ENCODE peak calls at places on chromosome 10, in eight cellular contexts. One of them, this sample, is unnamed.

GRCh38 chr10:86087716-86088115 is 278.9 kb downstream of the GRID1 start:
- DNase-seq in endothelial cell: no peak
- DNase-seq in HS-5: no peak
- DNase-seq in stimulated activated CD8-positive, alpha-beta memory T cell treated with anti-CD3 and anti-CD28 coated beads, Interleukin-15, amount 100 ng/mL, for 24 hours: no peak
- DNase-seq in activated T-helper 1 cell treated with anti-CD3 and anti-CD28 coated beads, Interleukin-2, amount 50 U/mL, for 16 hours: no peak
- DNase-seq in activated naive CD8-positive, alpha-beta T cell treated with anti-CD3 and anti-CD28 coated beads, Interleukin-2, amount 50 U/mL, for 24 hours: no peak
- DNase-seq in memory B cell: no peak
- DNase-seq in stimulated activated CD4-positive, alpha-beta T cell treated with anti-CD3 and anti-CD28 coated beads, TNF-alpha, amount 100 ng/mL, for 48 hours: no peak
- DNase-seq in this sample: no peak

GRCh38 chr10:79336739-79337138 is 10.5 kb upstream of the PPIF start:
- DNase-seq in memory B cell: no peak
- DNase-seq in activated naive CD8-positive, alpha-beta T cell treated with anti-CD3 and anti-CD28 coated beads, Interleukin-2, amount 50 U/mL, for 24 hours: no peak
- DNase-seq in activated T-helper 1 cell treated with anti-CD3 and anti-CD28 coated beads, Interleukin-2, amount 50 U/mL, for 16 hours: no peak
- DNase-seq in stimulated activated CD4-positive, alpha-beta T cell treated with anti-CD3 and anti-CD28 coated beads, TNF-alpha, amount 100 ng/mL, for 48 hours: no peak
- DNase-seq in HS-5: no peak
- DNase-seq in endothelial cell: no peak
- DNase-seq in stimulated activated CD8-positive, alpha-beta memory T cell treated with anti-CD3 and anti-CD28 coated beads, Interleukin-15, amount 100 ng/mL, for 24 hours: no peak
- DNase-seq in this sample: no peak

GRCh38 chr10:11017575-11018425 is at the start of gene CELF2:
- DNase-seq in memory B cell: peak; percentile 44
- DNase-seq in activated naive CD8-positive, alpha-beta T cell treated with anti-CD3 and anti-CD28 coated beads, Interleukin-2, amount 50 U/mL, for 24 hours: peak; percentile 50
- DNase-seq in HS-5: no peak
- DNase-seq in endothelial cell: peak; percentile 79
- DNase-seq in stimulated activated CD8-positive, alpha-beta memory T cell treated with anti-CD3 and anti-CD28 coated beads, Interleukin-15, amount 100 ng/mL, for 24 hours: peak; percentile 15
- DNase-seq in stimulated activated CD4-positive, alpha-beta T cell treated with anti-CD3 and anti-CD28 coated beads, TNF-alpha, amount 100 ng/mL, for 48 hours: no peak
- DNase-seq in activated T-helper 1 cell treated with anti-CD3 and anti-CD28 coated beads, Interleukin-2, amount 50 U/mL, for 16 hours: peak; percentile 22
- DNase-seq in this sample: peak; percentile 23

GRCh38 chr10:51879238-51879637 is 179.8 kb upstream of the CSTF2T start:
- DNase-seq in stimulated activated CD4-positive, alpha-beta T cell treated with anti-CD3 and anti-CD28 coated beads, TNF-alpha, amount 100 ng/mL, for 48 hours: no peak
- DNase-seq in stimulated activated CD8-positive, alpha-beta memory T cell treated with anti-CD3 and anti-CD28 coated beads, Interleukin-15, amount 100 ng/mL, for 24 hours: no peak
- DNase-seq in activated naive CD8-positive, alpha-beta T cell treated with anti-CD3 and anti-CD28 coated beads, Interleukin-2, amount 50 U/mL, for 24 hours: no peak
- DNase-seq in HS-5: peak; percentile 83
- DNase-seq in memory B cell: no peak
- DNase-seq in endothelial cell: no peak
- DNase-seq in activated T-helper 1 cell treated with anti-CD3 and anti-CD28 coated beads, Interleukin-2, amount 50 U/mL, for 16 hours: no peak
- DNase-seq in this sample: no peak

GRCh38 chr10:128927389-128927788 is 539.7 kb upstream of the MGMT start:
- DNase-seq in stimulated activated CD4-positive, alpha-beta T cell treated with anti-CD3 and anti-CD28 coated beads, TNF-alpha, amount 100 ng/mL, for 48 hours: no peak
- DNase-seq in activated naive CD8-positive, alpha-beta T cell treated with anti-CD3 and anti-CD28 coated beads, Interleukin-2, amount 50 U/mL, for 24 hours: no peak
- DNase-seq in activated T-helper 1 cell treated with anti-CD3 and anti-CD28 coated beads, Interleukin-2, amount 50 U/mL, for 16 hours: no peak
- DNase-seq in endothelial cell: no peak
- DNase-seq in memory B cell: no peak
- DNase-seq in stimulated activated CD8-positive, alpha-beta memory T cell treated with anti-CD3 and anti-CD28 coated beads, Interleukin-15, amount 100 ng/mL, for 24 hours: no peak
- DNase-seq in HS-5: no peak
- DNase-seq in this sample: no peak

GRCh38 chr10:81036257-81036656 is 498.6 kb downstream of the SH2D4B start:
- DNase-seq in HS-5: no peak
- DNase-seq in activated naive CD8-positive, alpha-beta T cell treated with anti-CD3 and anti-CD28 coated beads, Interleukin-2, amount 50 U/mL, for 24 hours: no peak
- DNase-seq in stimulated activated CD4-positive, alpha-beta T cell treated with anti-CD3 and anti-CD28 coated beads, TNF-alpha, amount 100 ng/mL, for 48 hours: no peak
- DNase-seq in stimulated activated CD8-positive, alpha-beta memory T cell treated with anti-CD3 and anti-CD28 coated beads, Interleukin-15, amount 100 ng/mL, for 24 hours: no peak
- DNase-seq in memory B cell: no peak
- DNase-seq in activated T-helper 1 cell treated with anti-CD3 and anti-CD28 coated beads, Interleukin-2, amount 50 U/mL, for 16 hours: no peak
- DNase-seq in endothelial cell: no peak
- DNase-seq in this sample: peak; percentile 5

GRCh38 chr10:89502556-89502955 is 32.8 kb downstream of the SLC16A12 start:
- DNase-seq in stimulated activated CD4-positive, alpha-beta T cell treated with anti-CD3 and anti-CD28 coated beads, TNF-alpha, amount 100 ng/mL, for 48 hours: no peak
- DNase-seq in endothelial cell: no peak
- DNase-seq in stimulated activated CD8-positive, alpha-beta memory T cell treated with anti-CD3 and anti-CD28 coated beads, Interleukin-15, amount 100 ng/mL, for 24 hours: no peak
- DNase-seq in activated T-helper 1 cell treated with anti-CD3 and anti-CD28 coated beads, Interleukin-2, amount 50 U/mL, for 16 hours: no peak
- DNase-seq in HS-5: peak; percentile 73
- DNase-seq in activated naive CD8-positive, alpha-beta T cell treated with anti-CD3 and anti-CD28 coated beads, Interleukin-2, amount 50 U/mL, for 24 hours: no peak
- DNase-seq in memory B cell: no peak
- DNase-seq in this sample: no peak

GRCh38 chr10:102634696-102635095 is 9.6 kb upstream of the TRIM8 start:
- DNase-seq in HS-5: no peak
- DNase-seq in memory B cell: no peak
- DNase-seq in endothelial cell: no peak
- DNase-seq in stimulated activated CD4-positive, alpha-beta T cell treated with anti-CD3 and anti-CD28 coated beads, TNF-alpha, amount 100 ng/mL, for 48 hours: no peak
- DNase-seq in stimulated activated CD8-positive, alpha-beta memory T cell treated with anti-CD3 and anti-CD28 coated beads, Interleukin-15, amount 100 ng/mL, for 24 hours: no peak
- DNase-seq in activated T-helper 1 cell treated with anti-CD3 and anti-CD28 coated beads, Interleukin-2, amount 50 U/mL, for 16 hours: no peak
- DNase-seq in activated naive CD8-positive, alpha-beta T cell treated with anti-CD3 and anti-CD28 coated beads, Interleukin-2, amount 50 U/mL, for 24 hours: no peak
- DNase-seq in this sample: no peak

GRCh38 chr10:61967298-61967697 is 65.8 kb downstream of the ARID5B start:
- DNase-seq in endothelial cell: no peak
- DNase-seq in stimulated activated CD4-positive, alpha-beta T cell treated with anti-CD3 and anti-CD28 coated beads, TNF-alpha, amount 100 ng/mL, for 48 hours: no peak
- DNase-seq in activated naive CD8-positive, alpha-beta T cell treated with anti-CD3 and anti-CD28 coated beads, Interleukin-2, amount 50 U/mL, for 24 hours: no peak
- DNase-seq in stimulated activated CD8-positive, alpha-beta memory T cell treated with anti-CD3 and anti-CD28 coated beads, Interleukin-15, amount 100 ng/mL, for 24 hours: no peak
- DNase-seq in activated T-helper 1 cell treated with anti-CD3 and anti-CD28 coated beads, Interleukin-2, amount 50 U/mL, for 16 hours: no peak
- DNase-seq in memory B cell: no peak
- DNase-seq in HS-5: no peak
- DNase-seq in this sample: no peak

GRCh38 chr10:71269301-71270288 is 49.5 kb upstream of the SLC29A3 start:
- DNase-seq in activated naive CD8-positive, alpha-beta T cell treated with anti-CD3 and anti-CD28 coated beads, Interleukin-2, amount 50 U/mL, for 24 hours: no peak
- DNase-seq in memory B cell: no peak
- DNase-seq in stimulated activated CD4-positive, alpha-beta T cell treated with anti-CD3 and anti-CD28 coated beads, TNF-alpha, amount 100 ng/mL, for 48 hours: no peak
- DNase-seq in HS-5: no peak
- DNase-seq in endothelial cell: no peak
- DNase-seq in stimulated activated CD8-positive, alpha-beta memory T cell treated with anti-CD3 and anti-CD28 coated beads, Interleukin-15, amount 100 ng/mL, for 24 hours: no peak
- DNase-seq in activated T-helper 1 cell treated with anti-CD3 and anti-CD28 coated beads, Interleukin-2, amount 50 U/mL, for 16 hours: no peak
- DNase-seq in this sample: no peak

GRCh38 chr10:12340371-12340770 is 9.0 kb upstream of the CAMK1D start:
- DNase-seq in activated T-helper 1 cell treated with anti-CD3 and anti-CD28 coated beads, Interleukin-2, amount 50 U/mL, for 16 hours: no peak
- DNase-seq in HS-5: no peak
- DNase-seq in memory B cell: no peak
- DNase-seq in stimulated activated CD8-positive, alpha-beta memory T cell treated with anti-CD3 and anti-CD28 coated beads, Interleukin-15, amount 100 ng/mL, for 24 hours: no peak
- DNase-seq in activated naive CD8-positive, alpha-beta T cell treated with anti-CD3 and anti-CD28 coated beads, Interleukin-2, amount 50 U/mL, for 24 hours: no peak
- DNase-seq in endothelial cell: no peak
- DNase-seq in stimulated activated CD4-positive, alpha-beta T cell treated with anti-CD3 and anti-CD28 coated beads, TNF-alpha, amount 100 ng/mL, for 48 hours: no peak
- DNase-seq in this sample: no peak

GRCh38 chr10:35797187-35797586 is 155.1 kb upstream of the FZD8 start:
- DNase-seq in HS-5: no peak
- DNase-seq in activated naive CD8-positive, alpha-beta T cell treated with anti-CD3 and anti-CD28 coated beads, Interleukin-2, amount 50 U/mL, for 24 hours: no peak
- DNase-seq in endothelial cell: no peak
- DNase-seq in activated T-helper 1 cell treated with anti-CD3 and anti-CD28 coated beads, Interleukin-2, amount 50 U/mL, for 16 hours: no peak
- DNase-seq in memory B cell: no peak
- DNase-seq in stimulated activated CD4-positive, alpha-beta T cell treated with anti-CD3 and anti-CD28 coated beads, TNF-alpha, amount 100 ng/mL, for 48 hours: no peak
- DNase-seq in stimulated activated CD8-positive, alpha-beta memory T cell treated with anti-CD3 and anti-CD28 coated beads, Interleukin-15, amount 100 ng/mL, for 24 hours: no peak
- DNase-seq in this sample: no peak

GRCh38 chr10:30384791-30385201 is 35.7 kb upstream of the MTPAP start:
- DNase-seq in stimulated activated CD8-positive, alpha-beta memory T cell treated with anti-CD3 and anti-CD28 coated beads, Interleukin-15, amount 100 ng/mL, for 24 hours: no peak
- DNase-seq in stimulated activated CD4-positive, alpha-beta T cell treated with anti-CD3 and anti-CD28 coated beads, TNF-alpha, amount 100 ng/mL, for 48 hours: no peak
- DNase-seq in endothelial cell: peak; percentile 19
- DNase-seq in memory B cell: no peak
- DNase-seq in activated T-helper 1 cell treated with anti-CD3 and anti-CD28 coated beads, Interleukin-2, amount 50 U/mL, for 16 hours: no peak
- DNase-seq in HS-5: no peak
- DNase-seq in activated naive CD8-positive, alpha-beta T cell treated with anti-CD3 and anti-CD28 coated beads, Interleukin-2, amount 50 U/mL, for 24 hours: no peak
- DNase-seq in this sample: no peak

GRCh38 chr10:67602268-67602950 is 93.6 kb downstream of the CTNNA3 start:
- DNase-seq in activated naive CD8-positive, alpha-beta T cell treated with anti-CD3 and anti-CD28 coated beads, Interleukin-2, amount 50 U/mL, for 24 hours: no peak
- DNase-seq in endothelial cell: no peak
- DNase-seq in stimulated activated CD4-positive, alpha-beta T cell treated with anti-CD3 and anti-CD28 coated beads, TNF-alpha, amount 100 ng/mL, for 48 hours: no peak
- DNase-seq in stimulated activated CD8-positive, alpha-beta memory T cell treated with anti-CD3 and anti-CD28 coated beads, Interleukin-15, amount 100 ng/mL, for 24 hours: no peak
- DNase-seq in HS-5: peak; percentile 86
- DNase-seq in activated T-helper 1 cell treated with anti-CD3 and anti-CD28 coated beads, Interleukin-2, amount 50 U/mL, for 16 hours: no peak
- DNase-seq in memory B cell: no peak
- DNase-seq in this sample: no peak

GRCh38 chr10:60314306-60314940 is 75.3 kb downstream of the ANK3 start:
- DNase-seq in stimulated activated CD4-positive, alpha-beta T cell treated with anti-CD3 and anti-CD28 coated beads, TNF-alpha, amount 100 ng/mL, for 48 hours: no peak
- DNase-seq in memory B cell: no peak
- DNase-seq in stimulated activated CD8-positive, alpha-beta memory T cell treated with anti-CD3 and anti-CD28 coated beads, Interleukin-15, amount 100 ng/mL, for 24 hours: no peak
- DNase-seq in HS-5: peak; percentile 49
- DNase-seq in endothelial cell: no peak
- DNase-seq in activated naive CD8-positive, alpha-beta T cell treated with anti-CD3 and anti-CD28 coated beads, Interleukin-2, amount 50 U/mL, for 24 hours: no peak
- DNase-seq in activated T-helper 1 cell treated with anti-CD3 and anti-CD28 coated beads, Interleukin-2, amount 50 U/mL, for 16 hours: no peak
- DNase-seq in this sample: no peak

GRCh38 chr10:63522129-63522687 is 1.0 kb downstream of the REEP3 start:
- DNase-seq in endothelial cell: no peak
- DNase-seq in activated naive CD8-positive, alpha-beta T cell treated with anti-CD3 and anti-CD28 coated beads, Interleukin-2, amount 50 U/mL, for 24 hours: no peak
- DNase-seq in stimulated activated CD4-positive, alpha-beta T cell treated with anti-CD3 and anti-CD28 coated beads, TNF-alpha, amount 100 ng/mL, for 48 hours: no peak
- DNase-seq in stimulated activated CD8-positive, alpha-beta memory T cell treated with anti-CD3 and anti-CD28 coated beads, Interleukin-15, amount 100 ng/mL, for 24 hours: no peak
- DNase-seq in HS-5: peak; percentile 30
- DNase-seq in memory B cell: no peak
- DNase-seq in activated T-helper 1 cell treated with anti-CD3 and anti-CD28 coated beads, Interleukin-2, amount 50 U/mL, for 16 hours: no peak
- DNase-seq in this sample: no peak

GRCh38 chr10:24561453-24561852 is 162.2 kb downstream of the ARHGAP21 start:
- DNase-seq in HS-5: no peak
- DNase-seq in stimulated activated CD4-positive, alpha-beta T cell treated with anti-CD3 and anti-CD28 coated beads, TNF-alpha, amount 100 ng/mL, for 48 hours: no peak
- DNase-seq in endothelial cell: no peak
- DNase-seq in memory B cell: no peak
- DNase-seq in activated T-helper 1 cell treated with anti-CD3 and anti-CD28 coated beads, Interleukin-2, amount 50 U/mL, for 16 hours: no peak
- DNase-seq in activated naive CD8-positive, alpha-beta T cell treated with anti-CD3 and anti-CD28 coated beads, Interleukin-2, amount 50 U/mL, for 24 hours: no peak
- DNase-seq in stimulated activated CD8-positive, alpha-beta memory T cell treated with anti-CD3 and anti-CD28 coated beads, Interleukin-15, amount 100 ng/mL, for 24 hours: no peak
- DNase-seq in this sample: no peak

GRCh38 chr10:84537447-84537931 is 209.1 kb downstream of the CCSER2 start:
- DNase-seq in activated T-helper 1 cell treated with anti-CD3 and anti-CD28 coated beads, Interleukin-2, amount 50 U/mL, for 16 hours: no peak
- DNase-seq in activated naive CD8-positive, alpha-beta T cell treated with anti-CD3 and anti-CD28 coated beads, Interleukin-2, amount 50 U/mL, for 24 hours: peak; percentile 30
- DNase-seq in memory B cell: peak; percentile 48
- DNase-seq in HS-5: no peak
- DNase-seq in endothelial cell: peak; percentile 47
- DNase-seq in stimulated activated CD4-positive, alpha-beta T cell treated with anti-CD3 and anti-CD28 coated beads, TNF-alpha, amount 100 ng/mL, for 48 hours: no peak
- DNase-seq in stimulated activated CD8-positive, alpha-beta memory T cell treated with anti-CD3 and anti-CD28 coated beads, Interleukin-15, amount 100 ng/mL, for 24 hours: no peak
- DNase-seq in this sample: peak; percentile 45

GRCh38 chr10:60535427-60535826 is 145.8 kb upstream of the ANK3 start:
- DNase-seq in endothelial cell: no peak
- DNase-seq in stimulated activated CD8-positive, alpha-beta memory T cell treated with anti-CD3 and anti-CD28 coated beads, Interleukin-15, amount 100 ng/mL, for 24 hours: no peak
- DNase-seq in memory B cell: no peak
- DNase-seq in stimulated activated CD4-positive, alpha-beta T cell treated with anti-CD3 and anti-CD28 coated beads, TNF-alpha, amount 100 ng/mL, for 48 hours: no peak
- DNase-seq in activated T-helper 1 cell treated with anti-CD3 and anti-CD28 coated beads, Interleukin-2, amount 50 U/mL, for 16 hours: no peak
- DNase-seq in HS-5: no peak
- DNase-seq in activated naive CD8-positive, alpha-beta T cell treated with anti-CD3 and anti-CD28 coated beads, Interleukin-2, amount 50 U/mL, for 24 hours: no peak
- DNase-seq in this sample: no peak

GRCh38 chr10:125004571-125005311 is 62.8 kb downstream of the ZRANB1 start:
- DNase-seq in endothelial cell: no peak
- DNase-seq in stimulated activated CD4-positive, alpha-beta T cell treated with anti-CD3 and anti-CD28 coated beads, TNF-alpha, amount 100 ng/mL, for 48 hours: no peak
- DNase-seq in stimulated activated CD8-positive, alpha-beta memory T cell treated with anti-CD3 and anti-CD28 coated beads, Interleukin-15, amount 100 ng/mL, for 24 hours: no peak
- DNase-seq in HS-5: no peak
- DNase-seq in activated naive CD8-positive, alpha-beta T cell treated with anti-CD3 and anti-CD28 coated beads, Interleukin-2, amount 50 U/mL, for 24 hours: no peak
- DNase-seq in activated T-helper 1 cell treated with anti-CD3 and anti-CD28 coated beads, Interleukin-2, amount 50 U/mL, for 16 hours: no peak
- DNase-seq in memory B cell: no peak
- DNase-seq in this sample: no peak

GRCh38 chr10:47206449-47207279 is 93.3 kb upstream of the GDF10 start:
- DNase-seq in stimulated activated CD8-positive, alpha-beta memory T cell treated with anti-CD3 and anti-CD28 coated beads, Interleukin-15, amount 100 ng/mL, for 24 hours: no peak
- DNase-seq in activated T-helper 1 cell treated with anti-CD3 and anti-CD28 coated beads, Interleukin-2, amount 50 U/mL, for 16 hours: no peak
- DNase-seq in memory B cell: no peak
- DNase-seq in HS-5: no peak
- DNase-seq in stimulated activated CD4-positive, alpha-beta T cell treated with anti-CD3 and anti-CD28 coated beads, TNF-alpha, amount 100 ng/mL, for 48 hours: no peak
- DNase-seq in activated naive CD8-positive, alpha-beta T cell treated with anti-CD3 and anti-CD28 coated beads, Interleukin-2, amount 50 U/mL, for 24 hours: peak; percentile 12
- DNase-seq in endothelial cell: no peak
- DNase-seq in this sample: no peak

GRCh38 chr10:124688889-124689670 is 55.1 kb downstream of the FAM53B start:
- DNase-seq in activated naive CD8-positive, alpha-beta T cell treated with anti-CD3 and anti-CD28 coated beads, Interleukin-2, amount 50 U/mL, for 24 hours: peak; percentile 61
- DNase-seq in stimulated activated CD4-positive, alpha-beta T cell treated with anti-CD3 and anti-CD28 coated beads, TNF-alpha, amount 100 ng/mL, for 48 hours: peak; percentile 41
- DNase-seq in stimulated activated CD8-positive, alpha-beta memory T cell treated with anti-CD3 and anti-CD28 coated beads, Interleukin-15, amount 100 ng/mL, for 24 hours: no peak
- DNase-seq in activated T-helper 1 cell treated with anti-CD3 and anti-CD28 coated beads, Interleukin-2, amount 50 U/mL, for 16 hours: peak; percentile 37
- DNase-seq in memory B cell: no peak
- DNase-seq in HS-5: no peak
- DNase-seq in endothelial cell: no peak
- DNase-seq in this sample: peak; percentile 58

GRCh38 chr10:4016214-4016740 is 231.3 kb upstream of the KLF6 start:
- DNase-seq in activated T-helper 1 cell treated with anti-CD3 and anti-CD28 coated beads, Interleukin-2, amount 50 U/mL, for 16 hours: no peak
- DNase-seq in stimulated activated CD4-positive, alpha-beta T cell treated with anti-CD3 and anti-CD28 coated beads, TNF-alpha, amount 100 ng/mL, for 48 hours: no peak
- DNase-seq in memory B cell: no peak
- DNase-seq in endothelial cell: no peak
- DNase-seq in activated naive CD8-positive, alpha-beta T cell treated with anti-CD3 and anti-CD28 coated beads, Interleukin-2, amount 50 U/mL, for 24 hours: no peak
- DNase-seq in HS-5: no peak
- DNase-seq in stimulated activated CD8-positive, alpha-beta memory T cell treated with anti-CD3 and anti-CD28 coated beads, Interleukin-15, amount 100 ng/mL, for 24 hours: no peak
- DNase-seq in this sample: no peak

GRCh38 chr10:86439544-86439943 is 72.9 kb upstream of the GRID1 start:
- DNase-seq in activated naive CD8-positive, alpha-beta T cell treated with anti-CD3 and anti-CD28 coated beads, Interleukin-2, amount 50 U/mL, for 24 hours: no peak
- DNase-seq in stimulated activated CD4-positive, alpha-beta T cell treated with anti-CD3 and anti-CD28 coated beads, TNF-alpha, amount 100 ng/mL, for 48 hours: no peak
- DNase-seq in memory B cell: no peak
- DNase-seq in endothelial cell: no peak
- DNase-seq in activated T-helper 1 cell treated with anti-CD3 and anti-CD28 coated beads, Interleukin-2, amount 50 U/mL, for 16 hours: no peak
- DNase-seq in stimulated activated CD8-positive, alpha-beta memory T cell treated with anti-CD3 and anti-CD28 coated beads, Interleukin-15, amount 100 ng/mL, for 24 hours: no peak
- DNase-seq in HS-5: peak; percentile 68
- DNase-seq in this sample: no peak

GRCh38 chr10:97464226-97464625 is 18.3 kb downstream of the ZDHHC16 start:
- DNase-seq in activated T-helper 1 cell treated with anti-CD3 and anti-CD28 coated beads, Interleukin-2, amount 50 U/mL, for 16 hours: no peak
- DNase-seq in memory B cell: no peak
- DNase-seq in activated naive CD8-positive, alpha-beta T cell treated with anti-CD3 and anti-CD28 coated beads, Interleukin-2, amount 50 U/mL, for 24 hours: no peak
- DNase-seq in HS-5: no peak
- DNase-seq in stimulated activated CD4-positive, alpha-beta T cell treated with anti-CD3 and anti-CD28 coated beads, TNF-alpha, amount 100 ng/mL, for 48 hours: no peak
- DNase-seq in endothelial cell: no peak
- DNase-seq in stimulated activated CD8-positive, alpha-beta memory T cell treated with anti-CD3 and anti-CD28 coated beads, Interleukin-15, amount 100 ng/mL, for 24 hours: no peak
- DNase-seq in this sample: no peak

GRCh38 chr10:125128397-125129075 is 31.8 kb downstream of the CTBP2 start:
- DNase-seq in activated T-helper 1 cell treated with anti-CD3 and anti-CD28 coated beads, Interleukin-2, amount 50 U/mL, for 16 hours: no peak
- DNase-seq in memory B cell: no peak
- DNase-seq in activated naive CD8-positive, alpha-beta T cell treated with anti-CD3 and anti-CD28 coated beads, Interleukin-2, amount 50 U/mL, for 24 hours: no peak
- DNase-seq in stimulated activated CD8-positive, alpha-beta memory T cell treated with anti-CD3 and anti-CD28 coated beads, Interleukin-15, amount 100 ng/mL, for 24 hours: no peak
- DNase-seq in stimulated activated CD4-positive, alpha-beta T cell treated with anti-CD3 and anti-CD28 coated beads, TNF-alpha, amount 100 ng/mL, for 48 hours: no peak
- DNase-seq in HS-5: no peak
- DNase-seq in endothelial cell: no peak
- DNase-seq in this sample: no peak

GRCh38 chr10:28387141-28387540 is 84.3 kb upstream of the MPP7 start:
- DNase-seq in stimulated activated CD4-positive, alpha-beta T cell treated with anti-CD3 and anti-CD28 coated beads, TNF-alpha, amount 100 ng/mL, for 48 hours: no peak
- DNase-seq in memory B cell: no peak
- DNase-seq in HS-5: no peak
- DNase-seq in endothelial cell: no peak
- DNase-seq in stimulated activated CD8-positive, alpha-beta memory T cell treated with anti-CD3 and anti-CD28 coated beads, Interleukin-15, amount 100 ng/mL, for 24 hours: no peak
- DNase-seq in activated T-helper 1 cell treated with anti-CD3 and anti-CD28 coated beads, Interleukin-2, amount 50 U/mL, for 16 hours: no peak
- DNase-seq in activated naive CD8-positive, alpha-beta T cell treated with anti-CD3 and anti-CD28 coated beads, Interleukin-2, amount 50 U/mL, for 24 hours: no peak
- DNase-seq in this sample: no peak

GRCh38 chr10:97563337-97563736 is 9.2 kb upstream of the ANKRD2 start:
- DNase-seq in HS-5: no peak
- DNase-seq in stimulated activated CD4-positive, alpha-beta T cell treated with anti-CD3 and anti-CD28 coated beads, TNF-alpha, amount 100 ng/mL, for 48 hours: no peak
- DNase-seq in activated T-helper 1 cell treated with anti-CD3 and anti-CD28 coated beads, Interleukin-2, amount 50 U/mL, for 16 hours: no peak
- DNase-seq in stimulated activated CD8-positive, alpha-beta memory T cell treated with anti-CD3 and anti-CD28 coated beads, Interleukin-15, amount 100 ng/mL, for 24 hours: no peak
- DNase-seq in memory B cell: no peak
- DNase-seq in activated naive CD8-positive, alpha-beta T cell treated with anti-CD3 and anti-CD28 coated beads, Interleukin-2, amount 50 U/mL, for 24 hours: no peak
- DNase-seq in endothelial cell: no peak
- DNase-seq in this sample: no peak

GRCh38 chr10:69881202-69881601 is 79.5 kb downstream of the COL13A1 start:
- DNase-seq in activated naive CD8-positive, alpha-beta T cell treated with anti-CD3 and anti-CD28 coated beads, Interleukin-2, amount 50 U/mL, for 24 hours: no peak
- DNase-seq in HS-5: no peak
- DNase-seq in stimulated activated CD4-positive, alpha-beta T cell treated with anti-CD3 and anti-CD28 coated beads, TNF-alpha, amount 100 ng/mL, for 48 hours: no peak
- DNase-seq in stimulated activated CD8-positive, alpha-beta memory T cell treated with anti-CD3 and anti-CD28 coated beads, Interleukin-15, amount 100 ng/mL, for 24 hours: no peak
- DNase-seq in endothelial cell: no peak
- DNase-seq in activated T-helper 1 cell treated with anti-CD3 and anti-CD28 coated beads, Interleukin-2, amount 50 U/mL, for 16 hours: no peak
- DNase-seq in memory B cell: no peak
- DNase-seq in this sample: no peak

GRCh38 chr10:71684356-71685173 is 35.0 kb downstream of the C10orf105 start:
- DNase-seq in HS-5: no peak
- DNase-seq in activated naive CD8-positive, alpha-beta T cell treated with anti-CD3 and anti-CD28 coated beads, Interleukin-2, amount 50 U/mL, for 24 hours: peak; percentile 52
- DNase-seq in stimulated activated CD4-positive, alpha-beta T cell treated with anti-CD3 and anti-CD28 coated beads, TNF-alpha, amount 100 ng/mL, for 48 hours: no peak
- DNase-seq in memory B cell: no peak
- DNase-seq in stimulated activated CD8-positive, alpha-beta memory T cell treated with anti-CD3 and anti-CD28 coated beads, Interleukin-15, amount 100 ng/mL, for 24 hours: no peak
- DNase-seq in activated T-helper 1 cell treated with anti-CD3 and anti-CD28 coated beads, Interleukin-2, amount 50 U/mL, for 16 hours: no peak
- DNase-seq in endothelial cell: no peak
- DNase-seq in this sample: no peak

GRCh38 chr10:107900131-107900530 is 735.6 kb upstream of the SORCS1 start:
- DNase-seq in activated T-helper 1 cell treated with anti-CD3 and anti-CD28 coated beads, Interleukin-2, amount 50 U/mL, for 16 hours: no peak
- DNase-seq in HS-5: no peak
- DNase-seq in stimulated activated CD8-positive, alpha-beta memory T cell treated with anti-CD3 and anti-CD28 coated beads, Interleukin-15, amount 100 ng/mL, for 24 hours: no peak
- DNase-seq in stimulated activated CD4-positive, alpha-beta T cell treated with anti-CD3 and anti-CD28 coated beads, TNF-alpha, amount 100 ng/mL, for 48 hours: no peak
- DNase-seq in endothelial cell: no peak
- DNase-seq in memory B cell: no peak
- DNase-seq in activated naive CD8-positive, alpha-beta T cell treated with anti-CD3 and anti-CD28 coated beads, Interleukin-2, amount 50 U/mL, for 24 hours: no peak
- DNase-seq in this sample: no peak

GRCh38 chr10:121032460-121032859 is 181.3 kb downstream of the WDR11 start:
- DNase-seq in endothelial cell: no peak
- DNase-seq in activated T-helper 1 cell treated with anti-CD3 and anti-CD28 coated beads, Interleukin-2, amount 50 U/mL, for 16 hours: no peak
- DNase-seq in HS-5: no peak
- DNase-seq in activated naive CD8-positive, alpha-beta T cell treated with anti-CD3 and anti-CD28 coated beads, Interleukin-2, amount 50 U/mL, for 24 hours: no peak
- DNase-seq in stimulated activated CD8-positive, alpha-beta memory T cell treated with anti-CD3 and anti-CD28 coated beads, Interleukin-15, amount 100 ng/mL, for 24 hours: no peak
- DNase-seq in stimulated activated CD4-positive, alpha-beta T cell treated with anti-CD3 and anti-CD28 coated beads, TNF-alpha, amount 100 ng/mL, for 48 hours: no peak
- DNase-seq in memory B cell: no peak
- DNase-seq in this sample: no peak

GRCh38 chr10:12973149-12973718 is 28.3 kb downstream of the CCDC3 start:
- DNase-seq in activated T-helper 1 cell treated with anti-CD3 and anti-CD28 coated beads, Interleukin-2, amount 50 U/mL, for 16 hours: no peak
- DNase-seq in HS-5: no peak
- DNase-seq in memory B cell: no peak
- DNase-seq in stimulated activated CD8-positive, alpha-beta memory T cell treated with anti-CD3 and anti-CD28 coated beads, Interleukin-15, amount 100 ng/mL, for 24 hours: no peak
- DNase-seq in endothelial cell: no peak
- DNase-seq in activated naive CD8-positive, alpha-beta T cell treated with anti-CD3 and anti-CD28 coated beads, Interleukin-2, amount 50 U/mL, for 24 hours: no peak
- DNase-seq in stimulated activated CD4-positive, alpha-beta T cell treated with anti-CD3 and anti-CD28 coated beads, TNF-alpha, amount 100 ng/mL, for 48 hours: no peak
- DNase-seq in this sample: no peak

GRCh38 chr10:118768041-118768933 is 13.5 kb upstream of the CACUL1 start:
- DNase-seq in stimulated activated CD4-positive, alpha-beta T cell treated with anti-CD3 and anti-CD28 coated beads, TNF-alpha, amount 100 ng/mL, for 48 hours: no peak
- DNase-seq in HS-5: no peak
- DNase-seq in memory B cell: no peak
- DNase-seq in activated naive CD8-positive, alpha-beta T cell treated with anti-CD3 and anti-CD28 coated beads, Interleukin-2, amount 50 U/mL, for 24 hours: no peak
- DNase-seq in endothelial cell: no peak
- DNase-seq in activated T-helper 1 cell treated with anti-CD3 and anti-CD28 coated beads, Interleukin-2, amount 50 U/mL, for 16 hours: no peak
- DNase-seq in stimulated activated CD8-positive, alpha-beta memory T cell treated with anti-CD3 and anti-CD28 coated beads, Interleukin-15, amount 100 ng/mL, for 24 hours: no peak
- DNase-seq in this sample: no peak